ENCODE peak calls at places on chromosome 10, in four cellular contexts. One of them, this sample, is unnamed.

GRCh38 chr10:52883996-52884871 is 111.7 kb upstream of the MBL2 start:
- DNase-seq in HepG2: peak
- DNase-seq in prostate gland: peak
- DNase-seq in SK-N-SH: peak
- DNase-seq in this sample: peak

GRCh38 chr10:126846959-126847358 is 58.3 kb upstream of the DOCK1 start:
- DNase-seq in HepG2: no peak
- DNase-seq in prostate gland: no peak
- DNase-seq in SK-N-SH: peak
- DNase-seq in this sample: no peak

GRCh38 chr10:58647770-58648169 is 135.1 kb downstream of the BICC1 start:
- DNase-seq in HepG2: no peak
- DNase-seq in prostate gland: no peak
- DNase-seq in SK-N-SH: no peak
- DNase-seq in this sample: no peak

GRCh38 chr10:21036757-21037156 is 139.6 kb upstream of the NEBL start:
- DNase-seq in HepG2: no peak
- DNase-seq in prostate gland: no peak
- DNase-seq in SK-N-SH: no peak
- DNase-seq in this sample: no peak

GRCh38 chr10:132430861-132431271 is 33.9 kb downstream of the PWWP2B start:
- DNase-seq in HepG2: no peak
- DNase-seq in prostate gland: no peak
- DNase-seq in SK-N-SH: no peak
- DNase-seq in this sample: no peak

GRCh38 chr10:27547047-27547446 is 42.9 kb downstream of the RAB18 start:
- DNase-seq in HepG2: no peak
- DNase-seq in prostate gland: no peak
- DNase-seq in SK-N-SH: no peak
- DNase-seq in this sample: no peak

GRCh38 chr10:8416192-8416701 is 361.8 kb downstream of the GATA3 start:
- DNase-seq in HepG2: no peak
- DNase-seq in prostate gland: no peak
- DNase-seq in SK-N-SH: no peak
- DNase-seq in this sample: no peak

GRCh38 chr10:21427804-21428481 is 97.5 kb downstream of the SKIDA1 start:
- DNase-seq in HepG2: peak
- DNase-seq in prostate gland: no peak
- DNase-seq in SK-N-SH: no peak
- DNase-seq in this sample: no peak

GRCh38 chr10:59181668-59182067 is 5.2 kb downstream of the PHYHIPL start:
- DNase-seq in HepG2: peak
- DNase-seq in prostate gland: peak
- DNase-seq in SK-N-SH: peak
- DNase-seq in this sample: no peak

GRCh38 chr10:63157845-63158624 is 24.9 kb downstream of the NRBF2 start:
- DNase-seq in HepG2: peak
- DNase-seq in prostate gland: peak
- DNase-seq in SK-N-SH: peak
- DNase-seq in this sample: no peak

GRCh38 chr10:31204090-31204489 is 114.9 kb upstream of the ZEB1 start:
- DNase-seq in HepG2: no peak
- DNase-seq in prostate gland: no peak
- DNase-seq in SK-N-SH: no peak
- DNase-seq in this sample: no peak

GRCh38 chr10:125337510-125337909 is 177.1 kb upstream of the CTBP2 start:
- DNase-seq in HepG2: no peak
- DNase-seq in prostate gland: no peak
- DNase-seq in SK-N-SH: no peak
- DNase-seq in this sample: no peak

GRCh38 chr10:15321431-15322321 is 49.4 kb downstream of the FAM171A1 start:
- DNase-seq in HepG2: no peak
- DNase-seq in prostate gland: no peak
- DNase-seq in SK-N-SH: peak
- DNase-seq in this sample: no peak

GRCh38 chr10:132404911-132405462 is 8.0 kb downstream of the PWWP2B start:
- DNase-seq in HepG2: no peak
- DNase-seq in prostate gland: no peak
- DNase-seq in SK-N-SH: no peak
- DNase-seq in this sample: no peak

GRCh38 chr10:11875499-11876281 is 52.5 kb downstream of the PROSER2 start:
- DNase-seq in HepG2: peak
- DNase-seq in prostate gland: peak
- DNase-seq in SK-N-SH: no peak
- DNase-seq in this sample: peak

GRCh38 chr10:132296671-132297443 is 10.9 kb downstream of the STK32C start:
- DNase-seq in HepG2: no peak
- DNase-seq in prostate gland: no peak
- DNase-seq in SK-N-SH: peak
- DNase-seq in this sample: no peak

GRCh38 chr10:29648114-29648982 is 13.6 kb upstream of the SVIL start:
- DNase-seq in HepG2: no peak
- DNase-seq in prostate gland: no peak
- DNase-seq in SK-N-SH: no peak
- DNase-seq in this sample: no peak

GRCh38 chr10:97019213-97019844 is 166.4 kb downstream of the SLIT1 start:
- DNase-seq in HepG2: no peak
- DNase-seq in prostate gland: no peak
- DNase-seq in SK-N-SH: no peak
- DNase-seq in this sample: no peak

GRCh38 chr10:110372656-110373055 is 67.9 kb upstream of the SMNDC1 start:
- DNase-seq in HepG2: no peak
- DNase-seq in prostate gland: no peak
- DNase-seq in SK-N-SH: no peak
- DNase-seq in this sample: no peak

GRCh38 chr10:27240891-27241639 is 468 bp upstream of the ACBD5 start:
- DNase-seq in HepG2: no peak
- DNase-seq in prostate gland: peak
- DNase-seq in SK-N-SH: peak
- DNase-seq in this sample: no peak

GRCh38 chr10:69733791-69734261 is 67.9 kb upstream of the COL13A1 start:
- DNase-seq in HepG2: no peak
- DNase-seq in prostate gland: no peak
- DNase-seq in SK-N-SH: no peak
- DNase-seq in this sample: no peak

GRCh38 chr10:21355591-21356011 is 169.9 kb downstream of the SKIDA1 start:
- DNase-seq in HepG2: no peak
- DNase-seq in prostate gland: no peak
- DNase-seq in SK-N-SH: no peak
- DNase-seq in this sample: no peak

GRCh38 chr10:90088008-90088322 is 386.6 kb downstream of the KIF20B start:
- DNase-seq in HepG2: no peak
- DNase-seq in prostate gland: no peak
- DNase-seq in SK-N-SH: no peak
- DNase-seq in this sample: no peak

GRCh38 chr10:16674147-16674703 is 143.0 kb downstream of the RSU1 start:
- DNase-seq in HepG2: no peak
- DNase-seq in prostate gland: no peak
- DNase-seq in SK-N-SH: no peak
- DNase-seq in this sample: no peak

GRCh38 chr10:35352508-35352907 is 16.2 kb downstream of the CCNY start:
- DNase-seq in HepG2: no peak
- DNase-seq in prostate gland: no peak
- DNase-seq in SK-N-SH: no peak
- DNase-seq in this sample: no peak

GRCh38 chr10:76021391-76021790 is 590.0 kb downstream of the LRMDA start:
- DNase-seq in HepG2: no peak
- DNase-seq in prostate gland: no peak
- DNase-seq in SK-N-SH: no peak
- DNase-seq in this sample: no peak

GRCh38 chr10:48655426-48656240 is 29.0 kb upstream of the WDFY4 start:
- DNase-seq in HepG2: no peak
- DNase-seq in prostate gland: peak
- DNase-seq in SK-N-SH: peak
- DNase-seq in this sample: peak

GRCh38 chr10:100470367-100470766 is 7.6 kb downstream of the WNT8B start:
- DNase-seq in HepG2: no peak
- DNase-seq in prostate gland: no peak
- DNase-seq in SK-N-SH: no peak
- DNase-seq in this sample: no peak

GRCh38 chr10:12643279-12643678 is 293.9 kb downstream of the CAMK1D start:
- DNase-seq in HepG2: no peak
- DNase-seq in prostate gland: no peak
- DNase-seq in SK-N-SH: no peak
- DNase-seq in this sample: no peak

GRCh38 chr10:44966129-44966815 is 6.7 kb downstream of the RASSF4 start:
- DNase-seq in HepG2: peak
- DNase-seq in prostate gland: no peak
- DNase-seq in SK-N-SH: no peak
- DNase-seq in this sample: no peak

GRCh38 chr10:122531935-122532334 is 28.6 kb upstream of the DMBT1 start:
- DNase-seq in HepG2: no peak
- DNase-seq in prostate gland: no peak
- DNase-seq in SK-N-SH: no peak
- DNase-seq in this sample: no peak

GRCh38 chr10:52443419-52444388 is 129.6 kb downstream of the DKK1 start:
- DNase-seq in HepG2: peak
- DNase-seq in prostate gland: peak
- DNase-seq in SK-N-SH: no peak
- DNase-seq in this sample: no peak

GRCh38 chr10:110335314-110336064 is 30.8 kb upstream of the SMNDC1 start:
- DNase-seq in HepG2: no peak
- DNase-seq in prostate gland: no peak
- DNase-seq in SK-N-SH: no peak
- DNase-seq in this sample: no peak

GRCh38 chr10:77459905-77460304 is 177.7 kb downstream of the KCNMA1 start:
- DNase-seq in HepG2: no peak
- DNase-seq in prostate gland: no peak
- DNase-seq in SK-N-SH: no peak
- DNase-seq in this sample: no peak
- H3K27ac ChIP-seq in HepG2: no peak
- H3K27ac ChIP-seq in prostate gland: no peak
- H3K27ac ChIP-seq in SK-N-SH: no peak
- H3K27ac ChIP-seq in this sample: no peak

GRCh38 chr10:103926722-103927319 is 8.8 kb upstream of the STN1 start:
- DNase-seq in HepG2: no peak
- DNase-seq in prostate gland: no peak
- DNase-seq in SK-N-SH: no peak
- DNase-seq in this sample: no peak
- TF ChIP-seq CTCF in HepG2: no peak
- TF ChIP-seq CTCF in prostate gland: no peak
- TF ChIP-seq CTCF in SK-N-SH: no peak
- TF ChIP-seq CTCF in this sample: no peak

GRCh38 chr10:47183726-47184084 is 116.3 kb upstream of the GDF10 start:
- DNase-seq in HepG2: no peak
- DNase-seq in prostate gland: no peak
- DNase-seq in SK-N-SH: no peak
- DNase-seq in this sample: no peak
- TF ChIP-seq POLR2AphosphoS5 in HepG2: no peak
- TF ChIP-seq POLR2AphosphoS5 in prostate gland: peak
- TF ChIP-seq POLR2AphosphoS5 in SK-N-SH: no peak
- TF ChIP-seq POLR2AphosphoS5 in this sample: no peak

GRCh38 chr10:89002234-89002978 is 11.8 kb downstream of the FAS start:
- DNase-seq in HepG2: no peak
- DNase-seq in prostate gland: no peak
- DNase-seq in SK-N-SH: no peak
- DNase-seq in this sample: no peak

GRCh38 chr10:88999629-89000028 is 9.0 kb downstream of the FAS start:
- DNase-seq in HepG2: no peak
- DNase-seq in prostate gland: no peak
- DNase-seq in SK-N-SH: no peak
- DNase-seq in this sample: no peak

GRCh38 chr10:89003344-89003743 is 12.7 kb downstream of the FAS start:
- DNase-seq in HepG2: no peak
- DNase-seq in prostate gland: no peak
- DNase-seq in SK-N-SH: no peak
- DNase-seq in this sample: no peak

GRCh38 chr10:89001024-89001423 is 10.4 kb downstream of the FAS start:
- DNase-seq in HepG2: no peak
- DNase-seq in prostate gland: no peak
- DNase-seq in SK-N-SH: no peak
- DNase-seq in this sample: no peak

GRCh38 chr10:89001428-89002072 is 11.0 kb downstream of the FAS start:
- DNase-seq in HepG2: no peak
- DNase-seq in prostate gland: no peak
- DNase-seq in SK-N-SH: no peak
- DNase-seq in this sample: no peak
- H3K27ac ChIP-seq in HepG2: no peak
- H3K27ac ChIP-seq in prostate gland: no peak
- H3K27ac ChIP-seq in SK-N-SH: peak
- H3K27ac ChIP-seq in this sample: peak